ENCODE peak calls at places on chromosomes 1 and 21, in four cellular contexts. M is effector memory CD4-positive, alpha-beta T cell; O is IMR-90; Z is breast epithelium. W is an unnamed sample. For H3K9me3, the result is how much of the 10 kb centered on the place peaks cover.

GRCh38 chr21:36319767-36320420 is at the start of gene MORC3:
- DNase-seq in M (peak), O (peak), Z (peak), W (peak)

GRCh38 chr1:84709175-84709574 is 18.9 kb upstream of the SSX2IP start:
- DNase-seq in M (no peak), O (no peak), Z (no peak), W (no peak)

GRCh38 chr1:17732475-17732874 is 22.7 kb upstream of the ACTL8 start:
- DNase-seq in M (no peak), O (peak), Z (no peak), W (no peak)

GRCh38 chr1:232084584-232085223 is 458.1 kb downstream of the DISC1 start:
- DNase-seq in M (no peak), O (peak), Z (no peak), W (no peak)

GRCh38 chr1:23483327-23484252 is at the start of gene ASAP3:
- DNase-seq in M (peak), O (peak), Z (no peak), W (no peak)

GRCh38 chr1:236397173-236397759 is 3.2 kb downstream of the EDARADD start:
- DNase-seq in M (no peak), O (no peak), Z (no peak), W (no peak)

GRCh38 chr21:42535602-42536171 is 22.0 kb downstream of the SLC37A1 start:
- DNase-seq in M (no peak), O (no peak), Z (peak), W (no peak)

GRCh38 chr21:35378881-35379280 is 329.8 kb upstream of the RUNX1 start:
- DNase-seq in M (no peak), O (no peak), Z (no peak), W (no peak)

GRCh38 chr1:235608278-235608677 is 41.3 kb downstream of the GNG4 start:
- DNase-seq in M (no peak), O (no peak), Z (no peak), W (no peak)

GRCh38 chr1:200260587-200261335 is 149.1 kb downstream of the ZNF281 start:
- DNase-seq in M (no peak), O (no peak), Z (no peak), W (no peak)

GRCh38 chr1:215567491-215568286 is 585 bp downstream of the KCTD3 start:
- DNase-seq in M (no peak), O (peak), Z (no peak), W (no peak)

GRCh38 chr1:212943393-212943710 is 7.0 kb upstream of the VASH2 start:
- DNase-seq in M (no peak), O (no peak), Z (no peak), W (no peak)

GRCh38 chr1:150548632-150549495 is at the start of gene ADAMTSL4:
- DNase-seq in M (no peak), O (peak), Z (peak), W (no peak)

GRCh38 chr21:36437745-36438128 is 42.2 kb downstream of the CLDN14 start:
- DNase-seq in M (no peak), O (peak), Z (no peak), W (no peak)

GRCh38 chr1:179530352-179530751 is 45.4 kb downstream of the NPHS2 start:
- DNase-seq in M (no peak), O (no peak), Z (no peak), W (no peak)

GRCh38 chr1:90717665-90718410 is 736 bp upstream of the BARHL2 start:
- DNase-seq in M (no peak), O (peak), Z (no peak), W (no peak)

GRCh38 chr1:94798054-94798453 is 22.1 kb upstream of the SLC44A3 start:
- DNase-seq in M (no peak), O (no peak), Z (no peak), W (no peak)

GRCh38 chr1:46134660-46135331 is 2.4 kb upstream of the PIK3R3 start:
- DNase-seq in M (no peak), O (peak), Z (no peak), W (no peak)

DNA sequence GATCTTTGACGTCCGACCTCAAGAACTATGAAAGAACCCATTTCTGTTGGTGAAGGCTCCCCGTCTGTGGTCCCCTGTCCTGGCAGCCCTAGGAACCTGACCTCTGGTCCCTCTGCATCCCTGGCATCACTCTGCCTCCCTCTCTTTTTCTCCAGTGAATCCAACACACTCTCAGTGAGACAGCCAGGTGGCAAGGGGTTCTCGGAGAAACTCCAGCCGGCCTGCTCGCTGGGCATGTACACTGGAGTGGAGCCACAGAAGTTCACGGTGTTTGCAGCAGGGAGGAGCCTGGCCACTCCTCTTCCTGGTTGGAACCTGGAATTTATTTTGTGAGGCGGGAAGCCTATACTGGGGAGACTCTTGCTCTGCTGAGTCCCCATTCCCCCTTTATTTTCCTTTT is 230.2 kb upstream of the AJAP1 start:
- DNase-seq in M (no peak), O (no peak), Z (no peak), W (no peak)
- H3K9me3 ChIP-seq in M (under half), O (under half), Z (under half), W (under half)

DNA sequence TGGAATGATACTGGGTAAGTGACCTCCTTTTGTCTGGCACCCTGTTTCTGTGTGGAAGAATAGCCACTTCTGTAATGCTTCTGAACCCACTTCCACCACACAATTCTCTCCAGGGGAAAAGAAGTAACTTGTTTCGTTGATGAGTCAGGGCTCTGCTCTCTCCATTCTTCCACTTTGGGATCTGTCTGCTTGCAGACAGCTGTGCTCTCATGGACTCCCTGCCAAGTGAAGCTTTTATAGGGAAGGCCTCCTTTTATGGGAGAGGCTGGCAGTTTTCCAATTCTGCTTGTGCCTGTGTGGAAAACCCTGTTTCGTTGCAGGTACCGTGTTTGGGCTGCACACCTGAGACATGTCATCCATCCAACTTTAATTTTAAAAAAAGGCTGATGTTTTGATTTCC is 130.7 kb downstream of the GIPC2 start:
- DNase-seq in M (no peak), O (peak), Z (no peak), W (no peak)
- H3K9me3 ChIP-seq in M (under half), O (under half), Z (under half), W (under half)

GRCh38 chr21:46002841-46003574 is 21.4 kb downstream of the COL6A1 start:
- DNase-seq in M (no peak), O (no peak), Z (peak), W (no peak)
- H3K9me3 ChIP-seq in M (under half), O (under half), Z (under half), W (under half)

GRCh38 chr1:73327998-73328397 is 870.0 kb downstream of the LRRIQ3 start:
- DNase-seq in M (no peak), O (no peak), Z (no peak), W (no peak)
- H3K9me3 ChIP-seq in M (under half), O (under half), Z (under half), W (under half)

GRCh38 chr21:22855581-22855980 is 1857.4 kb downstream of the NCAM2 start:
- DNase-seq in M (no peak), O (no peak), Z (no peak), W (no peak)
- H3K9me3 ChIP-seq in M (under half), O (under half), Z (under half), W (under half)

GRCh38 chr1:2953688-2954285 is 67.5 kb upstream of the ACTRT2 start:
- DNase-seq in M (no peak), O (no peak), Z (no peak), W (no peak)
- H3K9me3 ChIP-seq in M (under half), O (under half), Z (under half), W (under half)

GRCh38 chr1:247146671-247147070 is 25.1 kb downstream of the ZNF124 start:
- DNase-seq in M (no peak), O (no peak), Z (no peak), W (no peak)

GRCh38 chr1:247145279-247145678 is 26.5 kb downstream of the ZNF124 start:
- DNase-seq in M (no peak), O (no peak), Z (no peak), W (no peak)

GRCh38 chr1:247147781-247148180 is 24.0 kb downstream of the ZNF124 start:
- DNase-seq in M (no peak), O (no peak), Z (no peak), W (no peak)
- H3K9me3 ChIP-seq in M (under half), O (under half), Z (half or more), W (under half)

GRCh38 chr1:227685807-227686206 is 49.3 kb downstream of the JMJD4 start:
- DNase-seq in M (no peak), O (no peak), Z (no peak), W (no peak)
- H3K9me3 ChIP-seq in M (under half), O (under half), Z (under half), W (under half)

W was measured in T-helper 17 cell.